ENCODE peak calls at places on chromosomes 6 and 20, in ten cellular contexts. One of them, this sample, is unnamed.

GRCh38 chr20:31719644-31720485 is 2.8 kb downstream of the BCL2L1 start:
- DNase-seq in hepatocyte: peak; percentile 72
- DNase-seq in HCT116: no peak
- DNase-seq in OCI-LY7: no peak
- DNase-seq in Karpas-422: peak; percentile 52
- DNase-seq in SK-N-SH: no peak
- DNase-seq in GM23248: no peak
- DNase-seq in GM23338: peak; percentile 90
- DNase-seq in MM.1S: no peak
- DNase-seq in PC-3: peak; percentile 94
- DNase-seq in this sample: peak; percentile 82

GRCh38 chr20:37903317-37904007 is 535 bp downstream of the VSTM2L start:
- DNase-seq in hepatocyte: no peak
- DNase-seq in HCT116: no peak
- DNase-seq in OCI-LY7: no peak
- DNase-seq in Karpas-422: no peak
- DNase-seq in SK-N-SH: peak; percentile 82
- DNase-seq in GM23248: peak; percentile 25
- DNase-seq in GM23338: peak; percentile 29
- DNase-seq in MM.1S: no peak
- DNase-seq in PC-3: no peak
- DNase-seq in this sample: no peak

GRCh38 chr20:35820715-35821114 is 48.9 kb downstream of the PHF20 start:
- DNase-seq in hepatocyte: no peak
- DNase-seq in HCT116: no peak
- DNase-seq in OCI-LY7: no peak
- DNase-seq in Karpas-422: no peak
- DNase-seq in SK-N-SH: no peak
- DNase-seq in GM23248: peak; percentile 78
- DNase-seq in GM23338: no peak
- DNase-seq in MM.1S: no peak
- DNase-seq in PC-3: peak; percentile 13
- DNase-seq in this sample: no peak

GRCh38 chr20:45340236-45340847 is 7.9 kb downstream of the SDC4 start:
- DNase-seq in hepatocyte: peak; percentile 32
- DNase-seq in HCT116: no peak
- DNase-seq in OCI-LY7: no peak
- DNase-seq in Karpas-422: no peak
- DNase-seq in SK-N-SH: no peak
- DNase-seq in GM23248: no peak
- DNase-seq in GM23338: no peak
- DNase-seq in MM.1S: peak; percentile 39
- DNase-seq in PC-3: no peak
- DNase-seq in this sample: peak; percentile 75

GRCh38 chr6:168784426-168784825 is 343.4 kb downstream of the SMOC2 start:
- DNase-seq in hepatocyte: no peak
- DNase-seq in HCT116: no peak
- DNase-seq in OCI-LY7: no peak
- DNase-seq in Karpas-422: no peak
- DNase-seq in SK-N-SH: no peak
- DNase-seq in GM23248: no peak
- DNase-seq in GM23338: no peak
- DNase-seq in MM.1S: no peak
- DNase-seq in PC-3: no peak
- DNase-seq in this sample: no peak

GRCh38 chr6:87161299-87161698 is 5.9 kb downstream of the ZNF292 start:
- DNase-seq in hepatocyte: no peak
- DNase-seq in HCT116: no peak
- DNase-seq in OCI-LY7: no peak
- DNase-seq in Karpas-422: peak; percentile 31
- DNase-seq in SK-N-SH: no peak
- DNase-seq in GM23248: no peak
- DNase-seq in GM23338: no peak
- DNase-seq in MM.1S: no peak
- DNase-seq in PC-3: no peak
- DNase-seq in this sample: no peak

GRCh38 chr20:23141450-23142161 is 55.5 kb upstream of the CD93 start:
- DNase-seq in hepatocyte: no peak
- DNase-seq in HCT116: no peak
- DNase-seq in OCI-LY7: no peak
- DNase-seq in Karpas-422: no peak
- DNase-seq in SK-N-SH: no peak
- DNase-seq in GM23248: no peak
- DNase-seq in GM23338: no peak
- DNase-seq in MM.1S: no peak
- DNase-seq in PC-3: no peak
- DNase-seq in this sample: no peak

GRCh38 chr6:129284225-129284624 is 401.3 kb downstream of the LAMA2 start:
- DNase-seq in hepatocyte: no peak
- DNase-seq in HCT116: no peak
- DNase-seq in OCI-LY7: no peak
- DNase-seq in Karpas-422: no peak
- DNase-seq in SK-N-SH: no peak
- DNase-seq in GM23248: no peak
- DNase-seq in GM23338: no peak
- DNase-seq in MM.1S: no peak
- DNase-seq in PC-3: no peak
- DNase-seq in this sample: no peak

DNA sequence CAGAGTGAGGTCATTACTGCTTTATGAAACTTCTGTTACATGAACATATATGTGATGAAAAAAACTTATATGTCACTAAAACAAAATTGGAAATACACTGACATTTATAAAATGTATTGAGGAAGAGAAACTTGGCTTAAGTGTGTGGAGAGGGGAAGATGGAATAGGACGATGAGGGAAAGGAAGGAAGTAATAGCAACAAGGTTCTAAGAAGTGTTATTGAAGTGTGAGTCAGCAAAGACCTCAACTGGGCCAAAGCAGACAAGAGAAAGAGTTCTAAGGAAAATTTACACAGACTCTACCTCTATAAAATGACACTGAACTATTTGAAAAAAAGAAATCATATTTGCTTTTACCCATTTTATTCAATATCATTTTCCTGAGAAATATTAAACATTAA is 38.3 kb downstream of the SNX3 start:
- DNase-seq in hepatocyte: no peak
- DNase-seq in HCT116: no peak
- DNase-seq in OCI-LY7: no peak
- DNase-seq in Karpas-422: no peak
- DNase-seq in SK-N-SH: no peak
- DNase-seq in GM23248: peak; percentile 33
- DNase-seq in GM23338: no peak
- DNase-seq in MM.1S: no peak
- DNase-seq in PC-3: no peak
- DNase-seq in this sample: no peak
- H3K9me2 ChIP-seq in hepatocyte: no peaks in the 10 kb centered on the region
- H3K9me2 ChIP-seq in HCT116: no peaks in the 10 kb centered on the region
- H3K9me2 ChIP-seq in OCI-LY7: no peaks in the 10 kb centered on the region
- H3K9me2 ChIP-seq in Karpas-422: no peaks in the 10 kb centered on the region
- H3K9me2 ChIP-seq in SK-N-SH: no peaks in the 10 kb centered on the region
- H3K9me2 ChIP-seq in GM23248: no peaks in the 10 kb centered on the region
- H3K9me2 ChIP-seq in GM23338: no peaks in the 10 kb centered on the region
- H3K9me2 ChIP-seq in MM.1S: no peaks in the 10 kb centered on the region
- H3K9me2 ChIP-seq in PC-3: no peaks in the 10 kb centered on the region
- H3K9me2 ChIP-seq in this sample: no peaks in the 10 kb centered on the region

GRCh38 chr20:15045246-15045645 is 707.8 kb upstream of the FLRT3 start:
- DNase-seq in hepatocyte: peak; percentile 39
- DNase-seq in HCT116: no peak
- DNase-seq in OCI-LY7: no peak
- DNase-seq in Karpas-422: no peak
- DNase-seq in SK-N-SH: no peak
- DNase-seq in GM23248: peak; percentile 81
- DNase-seq in GM23338: no peak
- DNase-seq in MM.1S: no peak
- DNase-seq in PC-3: no peak
- DNase-seq in this sample: no peak
- H2AFZ ChIP-seq in hepatocyte: peak overlapping the region; percentile 3
- H2AFZ ChIP-seq in HCT116: no peak overlapping the region
- H2AFZ ChIP-seq in OCI-LY7: no peak overlapping the region
- H2AFZ ChIP-seq in Karpas-422: no peak overlapping the region
- H2AFZ ChIP-seq in SK-N-SH: no peak overlapping the region
- H2AFZ ChIP-seq in GM23248: peak overlapping the region; percentile 27
- H2AFZ ChIP-seq in GM23338: no peak overlapping the region
- H2AFZ ChIP-seq in MM.1S: no peak overlapping the region
- H2AFZ ChIP-seq in PC-3: no peak overlapping the region
- H2AFZ ChIP-seq in this sample: no peak overlapping the region

GRCh38 chr20:43921227-43921780 is 6.7 kb downstream of the TOX2 start:
- DNase-seq in hepatocyte: no peak
- DNase-seq in HCT116: no peak
- DNase-seq in OCI-LY7: no peak
- DNase-seq in Karpas-422: no peak
- DNase-seq in SK-N-SH: no peak
- DNase-seq in GM23248: no peak
- DNase-seq in GM23338: no peak
- DNase-seq in MM.1S: peak; percentile 81
- DNase-seq in PC-3: no peak
- DNase-seq in this sample: no peak
- H3K9me2 ChIP-seq in hepatocyte: no peaks in the 10 kb centered on the region
- H3K9me2 ChIP-seq in HCT116: no peaks in the 10 kb centered on the region
- H3K9me2 ChIP-seq in OCI-LY7: no peaks in the 10 kb centered on the region
- H3K9me2 ChIP-seq in Karpas-422: no peaks in the 10 kb centered on the region
- H3K9me2 ChIP-seq in SK-N-SH: no peaks in the 10 kb centered on the region
- H3K9me2 ChIP-seq in GM23248: no peaks in the 10 kb centered on the region
- H3K9me2 ChIP-seq in GM23338: no peaks in the 10 kb centered on the region
- H3K9me2 ChIP-seq in MM.1S: no peaks in the 10 kb centered on the region
- H3K9me2 ChIP-seq in PC-3: no peaks in the 10 kb centered on the region
- H3K9me2 ChIP-seq in this sample: no peaks in the 10 kb centered on the region

DNA sequence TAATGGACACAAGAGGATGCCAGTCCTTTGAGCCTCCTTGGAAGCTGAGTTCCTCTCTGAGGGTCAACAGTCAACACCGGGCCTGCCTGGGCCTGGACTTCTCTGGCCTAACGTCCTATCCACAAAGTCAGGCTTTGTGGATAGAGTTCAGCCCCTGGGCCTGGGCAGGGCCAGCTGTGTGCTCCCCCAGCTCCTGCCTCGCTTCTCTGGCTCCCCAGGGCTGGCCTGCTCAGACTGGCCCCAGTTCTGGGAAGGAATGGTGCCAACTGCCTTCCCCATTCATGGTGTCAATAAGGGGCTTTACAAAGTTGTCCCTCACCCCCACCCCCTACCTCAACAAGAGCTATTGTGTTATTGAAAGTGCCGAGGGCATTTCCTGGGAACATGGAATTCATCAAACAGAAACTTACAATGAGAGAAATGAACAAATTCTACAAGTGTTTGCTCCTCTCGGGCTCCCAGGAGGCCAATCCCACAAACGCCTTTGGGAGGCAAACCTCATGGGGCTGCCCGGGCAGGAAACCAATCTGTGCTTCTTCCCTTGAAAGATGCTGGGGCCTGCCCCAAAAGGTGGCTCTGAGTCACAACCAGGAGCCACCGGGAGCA is 26.5 kb upstream of the PPP1R14C start:
- DNase-seq in hepatocyte: no peak
- DNase-seq in HCT116: no peak
- DNase-seq in OCI-LY7: no peak
- DNase-seq in Karpas-422: no peak
- DNase-seq in SK-N-SH: no peak
- DNase-seq in GM23248: no peak
- DNase-seq in GM23338: no peak
- DNase-seq in MM.1S: no peak
- DNase-seq in PC-3: no peak
- DNase-seq in this sample: no peak
- H2AFZ ChIP-seq in hepatocyte: no peak overlapping the region
- H2AFZ ChIP-seq in HCT116: no peak overlapping the region
- H2AFZ ChIP-seq in OCI-LY7: no peak overlapping the region
- H2AFZ ChIP-seq in Karpas-422: no peak overlapping the region
- H2AFZ ChIP-seq in SK-N-SH: no peak overlapping the region
- H2AFZ ChIP-seq in GM23248: no peak overlapping the region
- H2AFZ ChIP-seq in GM23338: no peak overlapping the region
- H2AFZ ChIP-seq in MM.1S: no peak overlapping the region
- H2AFZ ChIP-seq in PC-3: no peak overlapping the region
- H2AFZ ChIP-seq in this sample: no peak overlapping the region